ENCODE peak calls at places on chromosomes 4 and X, in five cellular contexts. B, L, W, I and G are unnamed samples.
A peak's percentile ranks its signal among the peaks of the same experiment; 100 is the strongest.

GRCh38 chr4:85166318-85166717 is 199.8 kb upstream of the WDFY3 start:
- DNase-seq in B (no peak), I (no peak), L (peak; percentile 74), W (no peak), G (no peak)

GRCh38 chr4:115780835-115781234 is 667.4 kb upstream of the NDST4 start:
- DNase-seq in W (no peak), B (no peak), L (no peak), I (no peak), G (no peak)

GRCh38 chrX:143661286-143661685 is 25.4 kb upstream of the SLITRK4 start:
- DNase-seq in B (no peak), L (no peak), W (no peak), I (no peak), G (no peak)

GRCh38 chr4:68375667-68376559 is 26.0 kb upstream of the YTHDC1 start:
- DNase-seq in B (peak; percentile 54), W (peak; percentile 50), L (peak; percentile 55), I (peak; percentile 10), G (peak; percentile 53)

GRCh38 chr4:1194028-1194900 is 21.9 kb upstream of the SPON2 start:
- DNase-seq in W (no peak), I (no peak), B (no peak), L (peak; percentile 42), G (no peak)

GRCh38 chr4:176404591-176404990 is 84.8 kb downstream of the SPCS3 start:
- DNase-seq in B (peak; percentile 70), L (no peak), I (no peak), W (no peak), G (no peak)

GRCh38 chr4:94036964-94037363 is 170.7 kb upstream of the SMARCAD1 start:
- DNase-seq in L (no peak), B (no peak), I (no peak), W (no peak), G (no peak)

GRCh38 chrX:140507982-140508305 is 3.1 kb upstream of the SOX3 start:
- DNase-seq in B (no peak), L (no peak), W (no peak), I (no peak), G (no peak)

GRCh38 chr4:90317785-90318184 is 190.6 kb downstream of the CCSER1 start:
- DNase-seq in W (no peak), L (no peak), I (no peak), B (peak; percentile 93), G (no peak)

GRCh38 chrX:137166591-137166990 is 132.8 kb upstream of the GPR101 start:
- DNase-seq in B (no peak), L (peak; percentile 17), I (no peak), W (no peak), G (peak; percentile 1)

GRCh38 chrX:110665223-110665622 is 130.4 kb downstream of the CHRDL1 start:
- DNase-seq in B (no peak), W (no peak), L (no peak), I (no peak), G (no peak)

GRCh38 chrX:140701480-140701879 is 8.1 kb upstream of the LINC00632 start:
- DNase-seq in W (no peak), B (peak; percentile 19), I (no peak), L (no peak), G (no peak)

GRCh38 chr4:173171098-173171497 is 2.5 kb downstream of the GALNT7 start:
- DNase-seq in I (no peak), W (no peak), L (no peak), B (peak; percentile 40), G (no peak)

GRCh38 chr4:26912810-26913209 is 52.2 kb downstream of the STIM2 start:
- DNase-seq in L (no peak), W (peak; percentile 10), I (no peak), B (no peak), G (no peak)

GRCh38 chr4:16443504-16444088 is 217.3 kb upstream of the TAPT1 start:
- DNase-seq in W (no peak), B (peak; percentile 45), L (peak; percentile 17), I (no peak), G (no peak)

GRCh38 chr4:40750461-40751258 is 905 bp downstream of the NSUN7 start:
- DNase-seq in B (peak; percentile 22), L (peak; percentile 47), I (no peak), W (no peak), G (peak; percentile 7)

GRCh38 chrX:65677954-65678469 is 10.6 kb downstream of the MSN start:
- DNase-seq in B (peak; percentile 92), L (no peak), W (no peak), I (no peak), G (peak; percentile 5)

GRCh38 chrX:65706041-65706828 is 38.8 kb downstream of the MSN start:
- DNase-seq in B (peak; percentile 81), W (peak; percentile 34), L (no peak), I (no peak), G (peak; percentile 20)

GRCh38 chrX:97629597-97629985 is 745.9 kb downstream of the RPA4 start:
- DNase-seq in I (no peak), L (no peak), B (no peak), W (no peak), G (no peak)

GRCh38 chrX:15680401-15680800 is 15.8 kb upstream of the CLTRN start:
- DNase-seq in L (no peak), B (peak; percentile 83), W (no peak), I (no peak), G (peak; percentile 41)

GRCh38 chr4:34619531-34620109 is 1624.7 kb downstream of the ARAP2 start:
- DNase-seq in I (no peak), W (no peak), L (no peak), B (no peak), G (no peak)

GRCh38 chrX:12970691-12971202 is 4.2 kb upstream of the TMSB4X start:
- DNase-seq in I (peak; percentile 46), B (peak; percentile 68), L (no peak), W (peak; percentile 70), G (peak; percentile 55)

GRCh38 chr4:113113151-113113550 is 63.7 kb downstream of the ANK2 start:
- DNase-seq in I (no peak), W (no peak), L (no peak), B (no peak), G (no peak)

GRCh38 chrX:45621356-45622041 is 420.8 kb upstream of the DIPK2B start:
- DNase-seq in B (peak; percentile 84), W (no peak), L (no peak), I (no peak), G (no peak)

GRCh38 chr4:101954975-101955678 is 164.6 kb downstream of the BANK1 start:
- DNase-seq in L (no peak), I (no peak), W (no peak), B (peak; percentile 50), G (no peak)

DNA sequence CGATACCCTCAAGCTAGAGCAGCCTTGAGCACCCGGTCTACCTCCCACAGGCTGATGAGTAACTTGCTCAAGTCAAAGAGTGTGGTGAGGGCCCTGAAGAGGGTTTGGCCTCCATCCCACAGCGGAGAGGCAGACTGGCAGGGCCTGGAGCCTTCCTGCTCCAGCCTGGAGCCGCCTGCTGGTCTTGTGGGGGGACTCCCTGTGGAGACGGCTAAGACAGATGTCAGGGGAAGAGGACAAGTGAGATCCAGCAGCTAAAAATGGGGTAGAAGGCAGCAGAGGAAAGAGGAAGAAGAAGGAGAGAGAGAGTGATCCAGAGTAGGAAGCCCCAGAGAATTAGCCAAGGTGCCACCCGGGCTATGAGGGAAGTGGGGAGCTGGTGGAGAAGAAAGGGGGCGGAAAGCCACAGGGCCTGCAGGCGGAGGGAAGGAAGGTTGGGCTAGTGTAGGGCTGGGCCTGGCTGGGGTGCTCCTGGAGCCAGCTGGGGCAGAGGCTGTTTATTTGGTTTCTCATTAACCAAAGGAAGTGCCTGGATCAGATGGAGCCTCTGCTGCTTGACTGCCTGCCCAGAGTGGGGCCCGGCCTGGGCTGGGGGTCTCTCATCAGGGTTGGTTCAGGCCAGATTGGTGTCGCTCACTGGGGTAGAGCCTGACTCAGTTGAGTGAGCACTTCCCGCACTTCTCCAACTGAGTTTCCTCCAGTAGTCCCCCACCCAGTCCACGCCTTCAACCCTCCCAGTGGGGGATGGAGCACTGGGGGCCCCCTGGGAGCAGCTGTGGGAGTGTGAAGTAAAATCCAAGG is 14.2 kb downstream of the EFNB1 start:
- DNase-seq in I (no peak), B (peak; percentile 67), L (peak; percentile 64), W (no peak), G (no peak)
- TF ChIP-seq CTCF in I (no peak), B (no peak), L (no peak), W (no peak), G (no peak)

DNA sequence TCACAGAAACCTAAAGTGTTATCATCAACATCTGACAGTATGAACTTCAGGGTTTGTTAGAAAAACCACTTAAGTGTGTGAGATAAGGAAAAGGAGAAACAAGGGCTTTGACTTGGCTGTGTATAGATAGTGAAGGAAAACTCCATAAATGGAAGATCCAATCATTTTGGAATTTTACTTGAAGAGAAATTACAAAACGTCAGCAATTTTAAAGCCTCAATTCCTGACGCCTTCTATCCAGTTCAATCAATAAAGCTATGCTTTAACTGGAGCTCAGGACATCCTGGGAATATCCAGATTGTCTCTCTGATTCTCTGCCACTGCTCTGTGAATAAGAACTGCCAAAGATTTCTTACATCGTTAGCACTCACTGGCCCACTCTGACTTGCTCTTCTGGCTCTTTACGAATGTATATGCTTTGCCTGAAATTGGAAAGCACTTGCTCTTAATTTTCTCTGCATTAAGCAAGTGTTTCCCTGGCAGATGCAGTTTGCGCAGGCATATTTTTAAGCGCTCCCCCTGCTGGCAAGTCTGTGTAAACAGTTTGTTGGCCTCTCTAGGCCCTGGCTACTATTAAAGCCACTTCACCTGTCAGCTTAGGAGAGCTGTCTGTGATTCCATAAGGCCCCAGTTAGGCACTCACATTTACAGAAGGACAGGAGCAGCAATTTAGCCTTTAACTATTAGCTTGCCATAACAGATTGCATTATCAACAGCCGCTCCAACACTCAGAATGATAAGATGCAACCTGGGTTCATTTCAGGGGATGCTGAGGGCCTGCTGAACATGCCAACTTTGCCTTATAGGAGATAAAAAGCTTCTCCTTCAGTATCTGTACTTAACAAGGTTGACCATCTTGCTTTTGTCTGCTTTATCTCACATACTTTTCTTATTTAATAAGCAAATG is 251.4 kb upstream of the DDX53 start:
- DNase-seq in I (peak; percentile 18), W (peak; percentile 19), B (peak; percentile 19), L (peak; percentile 36), G (peak; percentile 50)
- TF ChIP-seq CTCF in I (peak; percentile 60), W (peak; percentile 57), B (peak; percentile 59), L (peak; percentile 54), G (no peak)

GRCh38 chr4:76504613-76505465 is 69.8 kb downstream of the SHROOM3 start:
- DNase-seq in W (no peak), B (peak; percentile 49), L (no peak), I (no peak), G (peak; percentile 20)
- TF ChIP-seq CTCF in W (peak; percentile 55), B (peak; percentile 33), L (peak; percentile 57), I (peak; percentile 55), G (no peak)

GRCh38 chr4:182927505-182927904 is 10.3 kb upstream of the DCTD start:
- DNase-seq in L (no peak), W (no peak), I (no peak), B (no peak), G (no peak)

GRCh38 chr4:182929296-182929695 is 12.1 kb upstream of the DCTD start:
- DNase-seq in L (no peak), I (no peak), B (peak; percentile 96), W (no peak), G (no peak)

GRCh38 chr4:182924497-182924896 is 7.3 kb upstream of the DCTD start:
- DNase-seq in B (peak; percentile 77), L (no peak), I (no peak), W (no peak), G (no peak)

GRCh38 chr4:182925298-182925738 is 8.1 kb upstream of the DCTD start:
- DNase-seq in I (peak; percentile 45), B (peak; percentile 82), W (peak; percentile 56), L (peak; percentile 49), G (peak; percentile 72)

DNA sequence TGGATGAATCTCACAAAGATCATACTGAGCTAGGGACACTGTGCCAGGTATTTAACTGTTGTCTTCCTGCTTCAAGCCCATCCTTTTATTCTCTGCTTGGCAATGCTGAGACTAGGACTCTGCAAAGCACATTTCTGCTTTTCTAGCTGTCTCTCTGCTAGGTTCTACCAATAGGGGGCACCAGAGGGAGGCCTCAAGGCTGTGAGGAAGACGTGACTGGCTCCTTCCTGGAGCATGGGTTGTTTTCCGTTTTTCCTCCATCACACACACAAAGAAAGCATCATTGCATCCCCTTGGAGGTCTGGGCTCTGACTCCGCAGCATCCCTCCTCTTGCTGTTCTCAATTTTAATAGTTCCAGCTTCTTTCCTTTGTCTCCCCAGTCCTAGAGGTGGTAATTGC is 10.9 kb upstream of the DCTD start:
- DNase-seq in W (no peak), B (no peak), I (no peak), L (no peak), G (no peak)
- TF ChIP-seq CTCF in W (no peak), B (no peak), I (no peak), L (no peak), G (peak; percentile 25)